ENCODE peak calls at places on chromosomes 7 and 10, in eight cellular contexts. V is breast epithelium; M is LoVo; D is stimulated activated CD4-positive, alpha-beta T cell treated with anti-CD3 and anti-CD28 coated beads, Interleukin-4, amount 100 ng/mL, for 4 hours; S is tibial artery; K is testis; A is Panc1; W is RWPE1. C is an unnamed sample.

GRCh38 chr7:148367701-148368475 is 222.7 kb upstream of the C7orf33 start:
- DNase-seq in V (no peak), M (no peak), S (no peak), W (no peak), D (no peak), A (no peak), K (no peak), C (no peak)

GRCh38 chr7:26617066-26617465 is 247.3 kb downstream of the SKAP2 start:
- DNase-seq in S (no peak), V (no peak), K (no peak), M (no peak), W (no peak), D (no peak), A (no peak), C (no peak)

GRCh38 chr7:17580861-17581260 is 282.4 kb downstream of the AHR start:
- DNase-seq in M (no peak), D (no peak), S (no peak), K (no peak), A (no peak), V (no peak), W (no peak), C (no peak)

GRCh38 chr10:11298116-11298515 is 280.4 kb downstream of the CELF2 start:
- DNase-seq in A (no peak), W (peak; percentile 54), M (no peak), V (no peak), S (no peak), K (no peak), D (no peak), C (no peak)

GRCh38 chr10:3852147-3852904 is 67.3 kb upstream of the KLF6 start:
- DNase-seq in S (peak; percentile 90), A (peak; percentile 97), D (peak; percentile 76), K (peak; percentile 57), V (peak; percentile 82), M (peak; percentile 98), W (peak; percentile 91), C (no peak)

GRCh38 chr7:80357530-80357929 is 154.3 kb downstream of the GNAT3 start:
- DNase-seq in M (no peak), S (no peak), A (no peak), D (no peak), V (no peak), W (no peak), K (no peak), C (no peak)

GRCh38 chr7:17530249-17530648 is 231.8 kb downstream of the AHR start:
- DNase-seq in S (no peak), D (no peak), M (no peak), A (no peak), K (peak; percentile 17), V (no peak), W (no peak), C (no peak)

GRCh38 chr10:125028291-125028867 is 86.5 kb downstream of the ZRANB1 start:
- DNase-seq in W (no peak), D (no peak), K (no peak), M (no peak), A (no peak), V (no peak), S (no peak), C (no peak)

GRCh38 chr7:139635521-139636240 is 112.2 kb downstream of the CLEC2L start:
- DNase-seq in S (no peak), A (no peak), K (no peak), V (no peak), W (no peak), M (no peak), D (peak; percentile 75), C (no peak)

GRCh38 chr7:137578541-137578940 is 235.0 kb upstream of the PTN start:
- DNase-seq in K (no peak), A (no peak), D (no peak), M (no peak), S (no peak), V (no peak), W (no peak), C (no peak)

GRCh38 chr7:47190462-47190861 is 391.4 kb downstream of the TNS3 start:
- DNase-seq in W (no peak), S (no peak), V (no peak), D (no peak), M (no peak), A (no peak), K (peak; percentile 36), C (no peak)

GRCh38 chr10:104080762-104081161 is 4.9 kb downstream of the COL17A1 start:
- DNase-seq in S (no peak), A (no peak), W (peak; percentile 42), V (no peak), M (peak; percentile 38), K (peak; percentile 46), D (no peak), C (no peak)

GRCh38 chr10:60423920-60424319 is 34.2 kb upstream of the ANK3 start:
- DNase-seq in W (no peak), A (no peak), S (no peak), M (no peak), K (no peak), D (no peak), V (no peak), C (no peak)

GRCh38 chr7:23067271-23067670 is 38.3 kb upstream of the KLHL7 start:
- DNase-seq in D (no peak), S (no peak), A (no peak), M (no peak), W (no peak), K (no peak), V (no peak), C (no peak)

GRCh38 chr10:69375307-69376151 is 41.2 kb downstream of the TACR2 start:
- DNase-seq in W (peak; percentile 97), A (no peak), D (no peak), S (no peak), V (peak; percentile 82), K (peak; percentile 81), M (no peak), C (no peak)

GRCh38 chr7:96657347-96658010 is 52.2 kb downstream of the SEM1 start:
- DNase-seq in S (no peak), V (no peak), D (no peak), A (no peak), W (no peak), K (no peak), M (no peak), C (no peak)

GRCh38 chr7:138167869-138168296 is 91.6 kb downstream of the AKR1D1 start:
- DNase-seq in S (no peak), D (no peak), M (no peak), K (no peak), A (no peak), V (no peak), W (no peak), C (no peak)

GRCh38 chr10:72954596-72955569 is at the start of gene PLA2G12B:
- DNase-seq in M (no peak), W (no peak), S (no peak), A (no peak), V (no peak), D (no peak), K (no peak), C (no peak)

GRCh38 chr7:33503014-33503413 is 373.6 kb downstream of the BBS9 start:
- DNase-seq in K (no peak), D (no peak), V (no peak), S (no peak), W (no peak), M (no peak), A (no peak), C (no peak)

GRCh38 chr10:76628801-76629200 is 1008.8 kb downstream of the KCNMA1 start:
- DNase-seq in S (no peak), W (no peak), K (no peak), D (no peak), V (no peak), M (no peak), A (no peak), C (no peak)

GRCh38 chr10:121956111-121957061 is 18.6 kb downstream of the NSMCE4A start:
- DNase-seq in M (no peak), S (no peak), W (peak; percentile 82), D (no peak), A (peak; percentile 51), K (no peak), V (no peak), C (no peak)

GRCh38 chr7:3063016-3063753 is 19.5 kb upstream of the CARD11 start:
- DNase-seq in S (no peak), K (no peak), A (no peak), M (no peak), W (no peak), D (peak; percentile 90), V (no peak), C (no peak)

GRCh38 chr7:25694690-25695089 is 457.3 kb upstream of the NFE2L3 start:
- DNase-seq in D (no peak), M (no peak), K (no peak), S (peak; percentile 34), V (no peak), A (no peak), W (no peak), C (no peak)

GRCh38 chr7:24152356-24152755 is 131.6 kb upstream of the NPY start:
- DNase-seq in S (no peak), D (no peak), W (peak; percentile 13), A (no peak), V (no peak), K (no peak), M (no peak), C (no peak)

GRCh38 chr10:125916977-125917376 is 20.6 kb downstream of the FANK1 start:
- DNase-seq in W (no peak), M (no peak), S (no peak), D (no peak), A (no peak), V (no peak), K (no peak), C (no peak)

C was measured in memory B cell.